ENCODE peak calls at places on chromosome 14, in four cellular contexts. One of them, this sample, is unnamed.

GRCh38 chr14:34782031-34782430 is 67.6 kb upstream of the CFL2 start:
- DNase-seq in AG10803: no peak
- DNase-seq in AG04450: no peak
- DNase-seq in AG09309: no peak
- DNase-seq in this sample: no peak

GRCh38 chr14:105325716-105326567 is 11.4 kb downstream of the PACS2 start:
- DNase-seq in AG10803: no peak
- DNase-seq in AG04450: no peak
- DNase-seq in AG09309: no peak
- DNase-seq in this sample: no peak

GRCh38 chr14:46279776-46280175 is 371.8 kb downstream of the RPL10L start:
- DNase-seq in AG10803: no peak
- DNase-seq in AG04450: no peak
- DNase-seq in AG09309: no peak
- DNase-seq in this sample: no peak

GRCh38 chr14:26444745-26445144 is 153.1 kb downstream of the NOVA1 start:
- DNase-seq in AG10803: no peak
- DNase-seq in AG04450: no peak
- DNase-seq in AG09309: no peak
- DNase-seq in this sample: peak; percentile 21

GRCh38 chr14:80223696-80224465 is 12.6 kb upstream of the DIO2 start:
- DNase-seq in AG10803: peak; percentile 12
- DNase-seq in AG04450: no peak
- DNase-seq in AG09309: no peak
- DNase-seq in this sample: no peak

GRCh38 chr14:52079239-52079956 is 10.5 kb upstream of the NID2 start:
- DNase-seq in AG10803: peak; percentile 49
- DNase-seq in AG04450: peak; percentile 30
- DNase-seq in AG09309: no peak
- DNase-seq in this sample: no peak

GRCh38 chr14:102195446-102195845 is 55.7 kb downstream of the WDR20 start:
- DNase-seq in AG10803: no peak
- DNase-seq in AG04450: no peak
- DNase-seq in AG09309: no peak
- DNase-seq in this sample: no peak

GRCh38 chr14:50542941-50543418 is 10.6 kb upstream of the MAP4K5 start:
- DNase-seq in AG10803: peak; percentile 65
- DNase-seq in AG04450: no peak
- DNase-seq in AG09309: no peak
- DNase-seq in this sample: peak; percentile 56

GRCh38 chr14:35154016-35154415 is 31.7 kb downstream of the PRORP start:
- DNase-seq in AG10803: no peak
- DNase-seq in AG04450: no peak
- DNase-seq in AG09309: no peak
- DNase-seq in this sample: no peak

GRCh38 chr14:35336171-35337073 is 44.2 kb downstream of the PSMA6 start:
- DNase-seq in AG10803: peak; percentile 39
- DNase-seq in AG04450: peak; percentile 59
- DNase-seq in AG09309: no peak
- DNase-seq in this sample: peak; percentile 22

GRCh38 chr14:96051642-96052540 is 12.7 kb downstream of the C14orf132 start:
- DNase-seq in AG10803: no peak
- DNase-seq in AG04450: no peak
- DNase-seq in AG09309: no peak
- DNase-seq in this sample: no peak

GRCh38 chr14:89466939-89467338 is 49.9 kb upstream of the FOXN3 start:
- DNase-seq in AG10803: peak; percentile 8
- DNase-seq in AG04450: no peak
- DNase-seq in AG09309: no peak
- DNase-seq in this sample: no peak

GRCh38 chr14:55718551-55718950 is 138.5 kb downstream of the KTN1 start:
- DNase-seq in AG10803: no peak
- DNase-seq in AG04450: no peak
- DNase-seq in AG09309: no peak
- DNase-seq in this sample: no peak

GRCh38 chr14:71086571-71086970 is 179.3 kb downstream of the PCNX1 start:
- DNase-seq in AG10803: no peak
- DNase-seq in AG04450: no peak
- DNase-seq in AG09309: no peak
- DNase-seq in this sample: no peak

GRCh38 chr14:58297412-58297761 is 968 bp upstream of the ARID4A start:
- DNase-seq in AG10803: peak; percentile 65
- DNase-seq in AG04450: peak; percentile 7
- DNase-seq in AG09309: no peak
- DNase-seq in this sample: no peak

GRCh38 chr14:79706382-79706781 is 504.9 kb downstream of the DIO2 start:
- DNase-seq in AG10803: no peak
- DNase-seq in AG04450: no peak
- DNase-seq in AG09309: no peak
- DNase-seq in this sample: no peak

GRCh38 chr14:64948612-64949210 is 6.2 kb upstream of the GPX2 start:
- DNase-seq in AG10803: no peak
- DNase-seq in AG04450: no peak
- DNase-seq in AG09309: no peak
- DNase-seq in this sample: no peak

GRCh38 chr14:64947710-64948611 is 5.4 kb upstream of the GPX2 start:
- DNase-seq in AG10803: no peak
- DNase-seq in AG04450: no peak
- DNase-seq in AG09309: no peak
- DNase-seq in this sample: no peak

GRCh38 chr14:64944861-64945260 is 2.3 kb upstream of the GPX2 start:
- DNase-seq in AG10803: no peak
- DNase-seq in AG04450: no peak
- DNase-seq in AG09309: no peak
- DNase-seq in this sample: no peak

GRCh38 chr14:64945431-64945830 is 2.9 kb upstream of the GPX2 start:
- DNase-seq in AG10803: no peak
- DNase-seq in AG04450: no peak
- DNase-seq in AG09309: no peak
- DNase-seq in this sample: no peak

GRCh38 chr14:64946310-64947045 is 3.9 kb upstream of the GPX2 start:
- DNase-seq in AG10803: no peak
- DNase-seq in AG04450: no peak
- DNase-seq in AG09309: no peak
- DNase-seq in this sample: no peak
- TF ChIP-seq CTCF in AG10803: no peak
- TF ChIP-seq CTCF in AG04450: no peak
- TF ChIP-seq CTCF in AG09309: no peak
- TF ChIP-seq CTCF in this sample: no peak

GRCh38 chr14:38134631-38135030 is 73.1 kb upstream of the SSTR1 start:
- DNase-seq in AG10803: no peak
- DNase-seq in AG04450: no peak
- DNase-seq in AG09309: no peak
- DNase-seq in this sample: no peak

GRCh38 chr14:38137005-38137404 is 70.7 kb upstream of the SSTR1 start:
- DNase-seq in AG10803: peak; percentile 50
- DNase-seq in AG04450: no peak
- DNase-seq in AG09309: no peak
- DNase-seq in this sample: peak; percentile 40

GRCh38 chr14:38138581-38139138 is 69.0 kb upstream of the SSTR1 start:
- DNase-seq in AG10803: no peak
- DNase-seq in AG04450: no peak
- DNase-seq in AG09309: no peak
- DNase-seq in this sample: no peak

GRCh38 chr14:38139926-38140325 is 67.8 kb upstream of the SSTR1 start:
- DNase-seq in AG10803: no peak
- DNase-seq in AG04450: no peak
- DNase-seq in AG09309: no peak
- DNase-seq in this sample: no peak

GRCh38 chr14:38135096-38135495 is 72.6 kb upstream of the SSTR1 start:
- DNase-seq in AG10803: no peak
- DNase-seq in AG04450: no peak
- DNase-seq in AG09309: no peak
- DNase-seq in this sample: no peak
- H3K4me3 ChIP-seq in AG10803: no peak overlapping the region
- H3K4me3 ChIP-seq in AG04450: no peak overlapping the region
- H3K4me3 ChIP-seq in AG09309: no peak overlapping the region
- H3K4me3 ChIP-seq in this sample: no peak overlapping the region

GRCh38 chr14:64891839-64892375 is 12.2 kb upstream of the SPTB start:
- DNase-seq in AG10803: peak; percentile 74
- DNase-seq in AG04450: peak; percentile 34
- DNase-seq in AG09309: peak; percentile 42
- DNase-seq in this sample: peak; percentile 79
- TF ChIP-seq CTCF in AG10803: peak; percentile 65
- TF ChIP-seq CTCF in AG04450: peak; percentile 55
- TF ChIP-seq CTCF in AG09309: peak; percentile 49
- TF ChIP-seq CTCF in this sample: peak; percentile 55

GRCh38 chr14:61438860-61439765 is 117.7 kb downstream of the PRKCH start:
- DNase-seq in AG10803: peak; percentile 59
- DNase-seq in AG04450: no peak
- DNase-seq in AG09309: peak; percentile 7
- DNase-seq in this sample: peak; percentile 80
- H3K4me3 ChIP-seq in AG10803: no peak overlapping the region
- H3K4me3 ChIP-seq in AG04450: no peak overlapping the region
- H3K4me3 ChIP-seq in AG09309: no peak overlapping the region
- H3K4me3 ChIP-seq in this sample: no peak overlapping the region

GRCh38 chr14:100291305-100292075 is 14.8 kb downstream of the SLC25A29 start:
- DNase-seq in AG10803: no peak
- DNase-seq in AG04450: no peak
- DNase-seq in AG09309: no peak
- DNase-seq in this sample: no peak

GRCh38 chr14:100292301-100292775 is 13.9 kb downstream of the SLC25A29 start:
- DNase-seq in AG10803: no peak
- DNase-seq in AG04450: no peak
- DNase-seq in AG09309: no peak
- DNase-seq in this sample: no peak

GRCh38 chr14:100289916-100290606 is 16.2 kb downstream of the SLC25A29 start:
- DNase-seq in AG10803: no peak
- DNase-seq in AG04450: no peak
- DNase-seq in AG09309: no peak
- DNase-seq in this sample: no peak

GRCh38 chr14:100292776-100293461 is 13.3 kb downstream of the SLC25A29 start:
- DNase-seq in AG10803: no peak
- DNase-seq in AG04450: no peak
- DNase-seq in AG09309: no peak
- DNase-seq in this sample: no peak

DNA sequence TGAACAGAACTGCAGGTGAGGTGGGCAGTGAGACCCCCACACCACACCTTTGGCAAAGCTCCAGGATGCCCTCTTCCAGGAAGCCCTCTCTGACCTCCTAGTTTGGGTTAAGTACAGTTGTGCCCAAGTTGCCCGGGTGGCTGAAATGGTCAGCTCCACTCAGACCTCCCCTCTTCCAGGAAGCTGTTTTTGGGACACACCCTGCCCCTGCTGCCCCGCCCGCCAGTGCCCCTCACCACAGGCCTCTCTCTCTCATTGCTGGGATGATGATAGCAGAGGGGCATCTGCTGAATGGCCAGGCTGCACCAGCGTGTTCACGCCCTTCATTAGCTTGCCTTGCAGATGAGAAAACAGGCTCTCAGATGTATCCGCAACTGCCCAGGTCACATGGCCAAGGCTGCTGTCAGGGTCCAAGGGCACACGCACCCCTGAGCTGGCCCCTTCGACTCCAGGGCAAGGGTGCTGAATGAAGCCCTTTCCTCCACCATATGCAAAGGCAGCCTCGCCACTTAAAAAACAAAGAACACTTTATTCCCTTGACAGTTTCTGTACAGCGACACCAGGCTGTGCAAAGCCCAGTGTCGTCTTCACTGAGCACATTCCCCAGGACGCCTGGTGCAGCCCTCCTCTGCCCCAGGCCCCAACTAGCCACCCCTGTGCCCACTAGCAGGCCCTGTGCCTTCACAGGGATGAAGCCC is 15.5 kb downstream of the SLC25A29 start:
- DNase-seq in AG10803: no peak
- DNase-seq in AG04450: no peak
- DNase-seq in AG09309: no peak
- DNase-seq in this sample: no peak
- TF ChIP-seq CTCF in AG10803: no peak
- TF ChIP-seq CTCF in AG04450: no peak
- TF ChIP-seq CTCF in AG09309: no peak
- TF ChIP-seq CTCF in this sample: no peak

GRCh38 chr14:68874746-68875155 is 81.9 kb upstream of the ZFP36L1 start:
- DNase-seq in AG10803: no peak
- DNase-seq in AG04450: no peak
- DNase-seq in AG09309: no peak
- DNase-seq in this sample: no peak
- H3K4me3 ChIP-seq in AG10803: no peak overlapping the region
- H3K4me3 ChIP-seq in AG04450: no peak overlapping the region
- H3K4me3 ChIP-seq in AG09309: no peak overlapping the region
- H3K4me3 ChIP-seq in this sample: no peak overlapping the region

GRCh38 chr14:72178517-72178916 is 246.3 kb downstream of the RGS6 start:
- DNase-seq in AG10803: no peak
- DNase-seq in AG04450: no peak
- DNase-seq in AG09309: no peak
- DNase-seq in this sample: no peak
- TF ChIP-seq CTCF in AG10803: no peak
- TF ChIP-seq CTCF in AG04450: no peak
- TF ChIP-seq CTCF in AG09309: no peak
- TF ChIP-seq CTCF in this sample: no peak